ENCODE peak calls at places on chromosome 14, in five cellular contexts. One of them, this sample, is unnamed.

GRCh38 chr14:45492876-45493275 is 239.9 kb upstream of the MIS18BP1 start:
- DNase-seq in endothelial cell of umbilical vein: no peak
- DNase-seq in heart left ventricle: no peak
- DNase-seq in lower leg skin: no peak
- DNase-seq in prostate gland: no peak
- DNase-seq in this sample: no peak

GRCh38 chr14:99363616-99364290 is 91.8 kb upstream of the BCL11B start:
- DNase-seq in endothelial cell of umbilical vein: no peak
- DNase-seq in heart left ventricle: no peak
- DNase-seq in lower leg skin: no peak
- DNase-seq in prostate gland: no peak
- DNase-seq in this sample: no peak

GRCh38 chr14:104661086-104661485 is 28.3 kb upstream of the INF2 start:
- DNase-seq in endothelial cell of umbilical vein: no peak
- DNase-seq in heart left ventricle: no peak
- DNase-seq in lower leg skin: no peak
- DNase-seq in prostate gland: no peak
- DNase-seq in this sample: no peak

GRCh38 chr14:94480809-94481208 is 4.8 kb upstream of the SERPINA9 start:
- DNase-seq in endothelial cell of umbilical vein: no peak
- DNase-seq in heart left ventricle: no peak
- DNase-seq in lower leg skin: no peak
- DNase-seq in prostate gland: no peak
- DNase-seq in this sample: no peak

GRCh38 chr14:60724080-60724618 is at the start of gene SIX4:
- DNase-seq in endothelial cell of umbilical vein: peak
- DNase-seq in heart left ventricle: peak
- DNase-seq in lower leg skin: peak
- DNase-seq in prostate gland: peak
- DNase-seq in this sample: peak

GRCh38 chr14:28243600-28243999 is 523.0 kb upstream of the FOXG1 start:
- DNase-seq in endothelial cell of umbilical vein: no peak
- DNase-seq in heart left ventricle: no peak
- DNase-seq in lower leg skin: no peak
- DNase-seq in prostate gland: no peak
- DNase-seq in this sample: no peak

GRCh38 chr14:89572566-89573398 is 155.7 kb upstream of the FOXN3 start:
- DNase-seq in endothelial cell of umbilical vein: no peak
- DNase-seq in heart left ventricle: no peak
- DNase-seq in lower leg skin: no peak
- DNase-seq in prostate gland: peak
- DNase-seq in this sample: no peak

GRCh38 chr14:58299665-58300202 is 1.4 kb downstream of the ARID4A start:
- DNase-seq in endothelial cell of umbilical vein: peak
- DNase-seq in heart left ventricle: no peak
- DNase-seq in lower leg skin: peak
- DNase-seq in prostate gland: peak
- DNase-seq in this sample: peak

GRCh38 chr14:76901171-76902055 is 75.2 kb downstream of the LRRC74A start:
- DNase-seq in endothelial cell of umbilical vein: no peak
- DNase-seq in heart left ventricle: no peak
- DNase-seq in lower leg skin: no peak
- DNase-seq in prostate gland: peak
- DNase-seq in this sample: no peak

GRCh38 chr14:73438993-73439392 is 19.4 kb downstream of the NUMB start:
- DNase-seq in endothelial cell of umbilical vein: peak
- DNase-seq in heart left ventricle: no peak
- DNase-seq in lower leg skin: no peak
- DNase-seq in prostate gland: no peak
- DNase-seq in this sample: no peak

GRCh38 chr14:48890333-48890732 is 695.8 kb downstream of the RPS29 start:
- DNase-seq in endothelial cell of umbilical vein: no peak
- DNase-seq in heart left ventricle: no peak
- DNase-seq in lower leg skin: no peak
- DNase-seq in prostate gland: no peak
- DNase-seq in this sample: no peak

GRCh38 chr14:73783107-73783727 is 68.4 kb upstream of the PTGR2 start:
- DNase-seq in endothelial cell of umbilical vein: no peak
- DNase-seq in heart left ventricle: peak
- DNase-seq in lower leg skin: no peak
- DNase-seq in prostate gland: no peak
- DNase-seq in this sample: no peak

GRCh38 chr14:61219673-61220072 is 61.5 kb downstream of the TMEM30B start:
- DNase-seq in endothelial cell of umbilical vein: no peak
- DNase-seq in heart left ventricle: no peak
- DNase-seq in lower leg skin: no peak
- DNase-seq in prostate gland: no peak
- DNase-seq in this sample: no peak

GRCh38 chr14:54706768-54707167 is 139.8 kb downstream of the SAMD4A start:
- DNase-seq in endothelial cell of umbilical vein: no peak
- DNase-seq in heart left ventricle: no peak
- DNase-seq in lower leg skin: no peak
- DNase-seq in prostate gland: no peak
- DNase-seq in this sample: no peak

GRCh38 chr14:105087308-105087962 is 22.2 kb upstream of the GPR132 start:
- DNase-seq in endothelial cell of umbilical vein: no peak
- DNase-seq in heart left ventricle: peak
- DNase-seq in lower leg skin: no peak
- DNase-seq in prostate gland: peak
- DNase-seq in this sample: no peak

GRCh38 chr14:56059054-56059453 is 59.2 kb upstream of the PELI2 start:
- DNase-seq in endothelial cell of umbilical vein: no peak
- DNase-seq in heart left ventricle: no peak
- DNase-seq in lower leg skin: no peak
- DNase-seq in prostate gland: no peak
- DNase-seq in this sample: no peak

GRCh38 chr14:20428802-20429201 is 7.2 kb downstream of the KLHL33 start:
- DNase-seq in endothelial cell of umbilical vein: no peak
- DNase-seq in heart left ventricle: no peak
- DNase-seq in lower leg skin: no peak
- DNase-seq in prostate gland: no peak
- DNase-seq in this sample: no peak

GRCh38 chr14:54502602-54503001 is 7.1 kb upstream of the CGRRF1 start:
- DNase-seq in endothelial cell of umbilical vein: no peak
- DNase-seq in heart left ventricle: no peak
- DNase-seq in lower leg skin: no peak
- DNase-seq in prostate gland: no peak
- DNase-seq in this sample: no peak

GRCh38 chr14:104678346-104678745 is 11.1 kb upstream of the INF2 start:
- DNase-seq in endothelial cell of umbilical vein: no peak
- DNase-seq in heart left ventricle: peak
- DNase-seq in lower leg skin: no peak
- DNase-seq in prostate gland: no peak
- DNase-seq in this sample: peak

GRCh38 chr14:68510201-68510600 is 282.7 kb downstream of the ZFP36L1 start:
- DNase-seq in endothelial cell of umbilical vein: no peak
- DNase-seq in heart left ventricle: peak
- DNase-seq in lower leg skin: peak
- DNase-seq in prostate gland: no peak
- DNase-seq in this sample: no peak

GRCh38 chr14:25394356-25394755 is 344.4 kb upstream of the STXBP6 start:
- DNase-seq in endothelial cell of umbilical vein: no peak
- DNase-seq in heart left ventricle: no peak
- DNase-seq in lower leg skin: no peak
- DNase-seq in prostate gland: no peak
- DNase-seq in this sample: no peak

GRCh38 chr14:97058589-97058988 is 261.4 kb downstream of the VRK1 start:
- DNase-seq in endothelial cell of umbilical vein: no peak
- DNase-seq in heart left ventricle: no peak
- DNase-seq in lower leg skin: no peak
- DNase-seq in prostate gland: no peak
- DNase-seq in this sample: no peak
- TF ChIP-seq POLR2A in endothelial cell of umbilical vein: no peak
- TF ChIP-seq POLR2A in heart left ventricle: no peak
- TF ChIP-seq POLR2A in lower leg skin: no peak
- TF ChIP-seq POLR2A in prostate gland: no peak
- TF ChIP-seq POLR2A in this sample: no peak

GRCh38 chr14:81170104-81170828 is 50.5 kb downstream of the GTF2A1 start:
- DNase-seq in endothelial cell of umbilical vein: peak
- DNase-seq in heart left ventricle: peak
- DNase-seq in lower leg skin: peak
- DNase-seq in prostate gland: peak
- DNase-seq in this sample: peak
- TF ChIP-seq POLR2A in endothelial cell of umbilical vein: peak
- TF ChIP-seq POLR2A in heart left ventricle: no peak
- TF ChIP-seq POLR2A in lower leg skin: no peak
- TF ChIP-seq POLR2A in prostate gland: peak
- TF ChIP-seq POLR2A in this sample: peak

DNA sequence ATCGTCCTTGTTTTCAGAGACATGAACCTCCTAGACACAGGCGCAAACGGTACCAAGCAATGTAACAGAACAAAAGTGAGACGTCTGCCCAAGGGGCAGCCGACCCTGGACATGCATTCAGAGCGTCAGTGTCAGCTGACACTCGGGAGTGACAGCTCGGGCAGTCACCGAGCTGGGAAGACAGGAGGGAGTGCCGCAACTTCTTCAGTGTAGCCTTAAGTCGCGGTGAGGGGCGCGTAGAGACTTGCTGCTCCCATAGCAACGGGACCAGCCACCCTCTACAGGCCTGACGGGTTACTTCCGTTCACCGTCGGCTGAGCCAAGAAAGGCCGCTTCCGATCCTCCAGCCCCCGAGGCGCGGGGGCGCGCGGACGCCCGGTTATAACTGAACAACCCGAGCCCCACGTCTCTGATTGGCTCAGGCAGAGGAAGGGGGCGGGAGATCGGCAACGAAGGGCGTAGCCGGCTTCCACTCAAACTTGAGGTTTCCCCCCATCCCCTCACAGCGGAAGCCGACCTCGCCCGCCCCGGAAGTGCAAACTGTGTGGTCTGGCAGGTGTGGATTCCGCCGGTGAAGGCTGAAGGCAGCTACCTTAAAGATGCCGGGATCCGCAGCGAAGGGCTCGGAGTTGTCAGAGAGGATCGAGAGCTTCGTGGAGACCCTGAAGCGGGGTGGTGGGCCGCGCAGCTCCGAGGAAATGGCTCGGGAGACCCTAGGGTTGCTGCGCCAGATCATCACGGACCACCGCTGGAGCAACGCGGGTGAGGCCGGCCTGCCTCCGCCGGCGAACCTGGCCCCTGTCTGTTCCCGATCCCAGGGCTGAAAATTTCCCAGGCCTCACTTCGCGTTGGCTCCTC is at the start of gene EIF2B2:
- DNase-seq in endothelial cell of umbilical vein: peak
- DNase-seq in heart left ventricle: peak
- DNase-seq in lower leg skin: peak
- DNase-seq in prostate gland: peak
- DNase-seq in this sample: peak
- TF ChIP-seq POLR2A in endothelial cell of umbilical vein: peak
- TF ChIP-seq POLR2A in heart left ventricle: no peak
- TF ChIP-seq POLR2A in lower leg skin: no peak
- TF ChIP-seq POLR2A in prostate gland: peak
- TF ChIP-seq POLR2A in this sample: peak

DNA sequence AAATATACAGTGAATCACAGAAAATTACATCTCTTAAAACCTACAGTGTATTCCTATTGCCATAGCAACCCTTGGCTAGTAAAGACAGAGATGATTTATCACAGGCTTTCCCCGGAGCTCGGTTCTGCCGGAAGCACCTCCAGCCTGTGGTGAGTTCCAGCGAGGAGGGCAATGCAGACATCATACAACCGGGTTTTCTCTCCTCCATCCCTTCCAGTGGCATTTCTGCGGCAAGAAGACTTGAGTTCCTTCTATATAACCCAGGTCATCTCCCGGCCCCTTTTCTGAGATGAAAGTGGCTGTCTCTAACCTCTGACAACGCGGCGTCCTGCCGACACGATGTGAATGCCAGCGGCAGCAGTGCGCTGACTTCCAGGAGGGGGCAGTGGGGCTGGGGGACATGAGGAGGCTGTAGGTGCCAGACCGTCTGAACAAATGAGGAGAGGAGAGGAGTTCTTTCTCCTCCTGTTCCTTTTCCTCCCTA is 68.5 kb upstream of the MAX start:
- DNase-seq in endothelial cell of umbilical vein: peak
- DNase-seq in heart left ventricle: no peak
- DNase-seq in lower leg skin: no peak
- DNase-seq in prostate gland: no peak
- DNase-seq in this sample: peak
- TF ChIP-seq POLR2A in endothelial cell of umbilical vein: no peak
- TF ChIP-seq POLR2A in heart left ventricle: no peak
- TF ChIP-seq POLR2A in lower leg skin: no peak
- TF ChIP-seq POLR2A in prostate gland: no peak
- TF ChIP-seq POLR2A in this sample: no peak

GRCh38 chr14:22877000-22877501 is 5.5 kb downstream of the LRP10 start:
- DNase-seq in endothelial cell of umbilical vein: no peak
- DNase-seq in heart left ventricle: no peak
- DNase-seq in lower leg skin: no peak
- DNase-seq in prostate gland: no peak
- DNase-seq in this sample: no peak
- TF ChIP-seq POLR2A in endothelial cell of umbilical vein: no peak
- TF ChIP-seq POLR2A in heart left ventricle: no peak
- TF ChIP-seq POLR2A in lower leg skin: no peak
- TF ChIP-seq POLR2A in prostate gland: no peak
- TF ChIP-seq POLR2A in this sample: no peak

DNA sequence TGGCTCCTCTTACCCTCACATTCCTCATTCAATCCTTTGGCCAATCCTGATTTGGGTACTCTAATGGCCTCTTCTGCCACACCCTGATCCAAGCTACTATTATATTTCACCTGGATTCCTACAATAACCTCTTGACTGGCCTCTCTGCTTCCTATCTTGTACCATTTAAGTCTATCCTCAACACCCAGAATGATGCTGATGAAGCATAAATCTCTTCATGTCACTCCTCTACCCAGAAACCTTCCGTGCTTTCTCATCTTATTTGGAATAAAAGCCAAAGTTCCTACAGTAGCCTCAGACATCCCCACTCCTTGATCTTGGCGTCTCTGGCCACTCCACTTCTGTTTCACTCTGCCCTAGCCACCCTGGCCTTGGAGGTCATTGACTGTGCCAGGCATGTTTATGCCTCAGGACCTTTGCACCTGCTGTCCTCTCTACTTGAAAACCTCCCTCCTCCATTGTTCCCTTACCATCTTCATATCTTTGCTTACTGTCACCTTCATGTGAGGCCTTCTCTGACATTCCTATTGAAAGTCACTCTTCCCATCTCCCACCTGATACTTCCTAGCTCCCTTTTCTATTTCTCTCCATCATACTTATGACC is 46.4 kb upstream of the NRXN3 start:
- DNase-seq in endothelial cell of umbilical vein: no peak
- DNase-seq in heart left ventricle: no peak
- DNase-seq in lower leg skin: no peak
- DNase-seq in prostate gland: no peak
- DNase-seq in this sample: no peak
- TF ChIP-seq POLR2A in endothelial cell of umbilical vein: no peak
- TF ChIP-seq POLR2A in heart left ventricle: no peak
- TF ChIP-seq POLR2A in lower leg skin: no peak
- TF ChIP-seq POLR2A in prostate gland: no peak
- TF ChIP-seq POLR2A in this sample: no peak

This sample was measured in erythroblast.